ENCODE peak calls at places on chromosomes 5 and 9, in four cellular contexts. S is stimulated activated CD8-positive, alpha-beta memory T cell treated with anti-CD3 and anti-CD28 coated beads, Interleukin-12 subunit alpha, Interleukin-12 subunit beta, amount 100 ng/mL, for 1 hour; O is NCI-H2107; H is cardiac fibroblast. K is an unnamed sample.

GRCh38 chr9:98860871-98861293 is 53.4 kb downstream of the GALNT12 start:
- DNase-seq in S (no peak), O (no peak), H (peak), K (peak)

GRCh38 chr5:177336603-177337494 is 14.6 kb downstream of the LMAN2 start:
- DNase-seq in S (no peak), O (no peak), H (no peak), K (no peak)

GRCh38 chr5:149911031-149911430 is 33.6 kb downstream of the PDE6A start:
- DNase-seq in S (no peak), O (no peak), H (no peak), K (no peak)

GRCh38 chr9:97570899-97571298 is 62.3 kb downstream of the TSTD2 start:
- DNase-seq in S (no peak), O (no peak), H (peak), K (no peak)

GRCh38 chr5:79932510-79933504 is 58.3 kb downstream of the MTX3 start:
- DNase-seq in S (no peak), O (no peak), H (no peak), K (no peak)

GRCh38 chr9:104494808-104495207 is 9.3 kb upstream of the OR13F1 start:
- DNase-seq in S (no peak), O (no peak), H (no peak), K (no peak)

GRCh38 chr9:33429256-33430080 is 17.9 kb downstream of the AQP3 start:
- DNase-seq in S (no peak), O (no peak), H (peak), K (no peak)

GRCh38 chr9:89470239-89470638 is 27.7 kb downstream of the SEMA4D start:
- DNase-seq in S (no peak), O (no peak), H (no peak), K (no peak)

GRCh38 chr5:1323803-1324173 is 21.1 kb downstream of the CLPTM1L start:
- DNase-seq in S (no peak), O (no peak), H (no peak), K (no peak)

GRCh38 chr5:63408984-63409383 is 553.3 kb downstream of the HTR1A start:
- DNase-seq in S (no peak), O (no peak), H (no peak), K (no peak)

GRCh38 chr5:176350416-176350815 is 11.1 kb downstream of the KIAA1191 start:
- DNase-seq in S (no peak), O (no peak), H (no peak), K (no peak)

GRCh38 chr9:7266911-7267555 is 509.3 kb downstream of the KDM4C start:
- DNase-seq in S (no peak), O (peak), H (no peak), K (no peak)

GRCh38 chr9:127030814-127031740 is 91.4 kb downstream of the ANGPTL2 start:
- DNase-seq in S (no peak), O (no peak), H (no peak), K (no peak)

GRCh38 chr5:14211818-14212799 is 69.0 kb downstream of the TRIO start:
- DNase-seq in S (no peak), O (no peak), H (no peak), K (no peak)

GRCh38 chr5:128341056-128341455 is 197.0 kb downstream of the FBN2 start:
- DNase-seq in S (no peak), O (no peak), H (peak), K (peak)

GRCh38 chr5:39256472-39256871 is 37.1 kb upstream of the FYB1 start:
- DNase-seq in S (no peak), O (no peak), H (peak), K (peak)

GRCh38 chr5:10227396-10227795 is 22.3 kb downstream of the ATPSCKMT start:
- DNase-seq in S (no peak), O (no peak), H (no peak), K (no peak)

GRCh38 chr9:93964685-93965084 is 9.5 kb upstream of the BARX1 start:
- DNase-seq in S (no peak), O (no peak), H (no peak), K (no peak)

GRCh38 chr5:135214897-135215616 is 181.0 kb upstream of the PITX1 start:
- DNase-seq in S (no peak), O (no peak), H (peak), K (peak)

GRCh38 chr5:43432486-43433365 is 20.5 kb upstream of the CCL28 start:
- DNase-seq in S (no peak), O (peak), H (peak), K (peak)

GRCh38 chr5:43609752-43610151 is 6.8 kb downstream of the NNT start:
- DNase-seq in S (no peak), O (no peak), H (no peak), K (no peak)